ENCODE peak calls at places on chromosomes 7 and 10, in six cellular contexts. One of them, this sample, is unnamed.
A peak's percentile ranks its signal among the peaks of the same experiment; 100 is the strongest.

GRCh38 chr7:143321734-143322133 is 5.8 kb downstream of the CLCN1 start:
- DNase-seq in H9: no peak
- DNase-seq in IMR-90: no peak
- DNase-seq in GM23248: peak; percentile 35
- DNase-seq in neural progenitor cell: no peak
- DNase-seq in PC-9: peak; percentile 37
- DNase-seq in this sample: no peak

GRCh38 chr7:124152859-124153692 is 120.2 kb upstream of the TMEM229A start:
- DNase-seq in PC-9: peak; percentile 14
- DNase-seq in IMR-90: peak; percentile 66
- DNase-seq in neural progenitor cell: peak; percentile 30
- DNase-seq in H9: peak; percentile 61
- DNase-seq in GM23248: peak; percentile 24
- DNase-seq in this sample: peak; percentile 42

GRCh38 chr7:95427123-95427522 is 7.7 kb downstream of the PON2 start:
- DNase-seq in IMR-90: no peak
- DNase-seq in GM23248: no peak
- DNase-seq in H9: no peak
- DNase-seq in PC-9: no peak
- DNase-seq in neural progenitor cell: no peak
- DNase-seq in this sample: no peak

GRCh38 chr10:103443475-103444185 is 8.5 kb downstream of the CALHM2 start:
- DNase-seq in GM23248: no peak
- DNase-seq in PC-9: no peak
- DNase-seq in IMR-90: no peak
- DNase-seq in H9: no peak
- DNase-seq in neural progenitor cell: no peak
- DNase-seq in this sample: no peak

GRCh38 chr7:155291045-155291530 is 6.6 kb upstream of the INSIG1 start:
- DNase-seq in neural progenitor cell: no peak
- DNase-seq in PC-9: peak; percentile 81
- DNase-seq in GM23248: peak; percentile 79
- DNase-seq in IMR-90: peak; percentile 66
- DNase-seq in H9: no peak
- DNase-seq in this sample: peak; percentile 71

GRCh38 chr7:2645274-2645868 is 13.6 kb downstream of the TTYH3 start:
- DNase-seq in IMR-90: no peak
- DNase-seq in H9: peak; percentile 67
- DNase-seq in PC-9: no peak
- DNase-seq in neural progenitor cell: no peak
- DNase-seq in GM23248: no peak
- DNase-seq in this sample: no peak

GRCh38 chr7:741850-742249 is 14.8 kb upstream of the PRKAR1B start:
- DNase-seq in PC-9: no peak
- DNase-seq in neural progenitor cell: no peak
- DNase-seq in GM23248: no peak
- DNase-seq in H9: peak; percentile 18
- DNase-seq in IMR-90: no peak
- DNase-seq in this sample: no peak

GRCh38 chr10:70571636-70572439 is 30.7 kb downstream of the PRF1 start:
- DNase-seq in GM23248: no peak
- DNase-seq in IMR-90: no peak
- DNase-seq in PC-9: no peak
- DNase-seq in neural progenitor cell: no peak
- DNase-seq in H9: no peak
- DNase-seq in this sample: no peak

GRCh38 chr10:110361800-110362456 is 57.2 kb upstream of the SMNDC1 start:
- DNase-seq in GM23248: no peak
- DNase-seq in neural progenitor cell: peak; percentile 38
- DNase-seq in H9: no peak
- DNase-seq in PC-9: no peak
- DNase-seq in IMR-90: no peak
- DNase-seq in this sample: no peak

GRCh38 chr7:157669768-157670345 is 333.1 kb downstream of the DNAJB6 start:
- DNase-seq in PC-9: no peak
- DNase-seq in H9: no peak
- DNase-seq in IMR-90: no peak
- DNase-seq in neural progenitor cell: peak; percentile 52
- DNase-seq in GM23248: no peak
- DNase-seq in this sample: no peak

GRCh38 chr7:114986805-114987204 is 64.9 kb downstream of the MDFIC start:
- DNase-seq in IMR-90: peak; percentile 31
- DNase-seq in GM23248: no peak
- DNase-seq in neural progenitor cell: no peak
- DNase-seq in PC-9: no peak
- DNase-seq in H9: no peak
- DNase-seq in this sample: no peak

DNA sequence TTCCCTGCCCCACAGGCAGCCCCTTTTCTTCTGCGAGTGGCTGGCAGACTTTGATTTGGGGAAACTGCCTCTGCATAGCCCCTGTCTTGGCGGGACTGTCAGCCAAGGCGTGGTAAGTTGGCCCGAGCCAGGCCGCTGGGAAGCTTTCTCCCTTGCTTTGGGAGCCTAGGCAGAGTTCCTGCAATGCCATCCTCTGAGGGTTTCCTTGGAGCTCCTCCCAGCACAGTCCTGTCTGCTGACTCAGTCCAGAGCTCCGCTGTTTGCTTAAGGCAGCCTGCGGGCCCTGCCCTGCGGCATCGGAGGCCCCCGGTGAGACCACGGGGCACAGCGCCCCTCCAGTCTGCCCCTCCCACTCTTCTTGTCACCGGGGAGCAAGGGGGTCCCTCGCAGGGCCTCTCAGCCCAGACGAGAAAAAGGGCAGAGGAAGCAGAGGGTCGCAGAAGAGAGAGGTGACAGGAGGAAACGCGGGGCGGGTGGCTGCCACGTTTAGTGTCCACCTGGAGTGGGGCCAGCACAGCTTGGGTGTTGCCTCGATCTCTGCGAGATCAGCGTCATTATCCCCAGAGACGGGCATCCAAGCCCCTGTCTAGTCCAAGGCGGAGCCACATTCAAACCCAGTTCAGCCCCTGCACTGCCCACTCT is 58.9 kb upstream of the CHST15 start:
- DNase-seq in IMR-90: peak; percentile 19
- DNase-seq in neural progenitor cell: no peak
- DNase-seq in PC-9: peak; percentile 81
- DNase-seq in GM23248: peak; percentile 86
- DNase-seq in H9: peak; percentile 46
- DNase-seq in this sample: peak; percentile 73
- H2AFZ ChIP-seq in IMR-90: peak overlapping the region; percentile 0
- H2AFZ ChIP-seq in neural progenitor cell: no peak overlapping the region
- H2AFZ ChIP-seq in PC-9: peak overlapping the region; percentile 69
- H2AFZ ChIP-seq in GM23248: peak overlapping the region; percentile 51
- H2AFZ ChIP-seq in H9: no peak overlapping the region
- H2AFZ ChIP-seq in this sample: peak overlapping the region; percentile 74

DNA sequence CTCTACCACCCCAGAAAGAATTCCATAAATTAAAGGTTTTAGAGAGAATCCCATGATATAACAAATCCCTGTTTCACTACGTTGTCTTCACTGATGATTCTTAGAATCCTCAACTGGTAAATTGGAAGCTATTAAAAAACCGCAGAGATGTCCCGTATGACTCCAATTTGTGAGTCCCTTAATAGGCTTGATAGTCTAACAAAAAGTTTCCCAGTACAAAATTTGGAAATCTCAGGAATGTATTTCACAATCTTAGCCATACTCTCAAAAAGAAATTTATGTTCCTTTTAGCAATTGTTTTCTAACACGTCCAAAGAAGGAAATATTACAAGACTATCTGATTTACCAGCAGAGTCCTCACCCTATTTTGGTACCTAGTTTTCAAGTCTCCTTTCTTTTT is 2.5 kb downstream of the TES start:
- DNase-seq in IMR-90: no peak
- DNase-seq in H9: no peak
- DNase-seq in neural progenitor cell: no peak
- DNase-seq in GM23248: peak; percentile 69
- DNase-seq in PC-9: no peak
- DNase-seq in this sample: no peak
- H3K4me2 ChIP-seq in IMR-90: peak overlapping the region; percentile 88
- H3K4me2 ChIP-seq in H9: no peak overlapping the region
- H3K4me2 ChIP-seq in neural progenitor cell: no peak overlapping the region
- H3K4me2 ChIP-seq in GM23248: peak overlapping the region; percentile 99
- H3K4me2 ChIP-seq in PC-9: peak overlapping the region; percentile 79
- H3K4me2 ChIP-seq in this sample: peak overlapping the region; percentile 92

GRCh38 chr7:50697686-50698085 is 85.0 kb downstream of the GRB10 start:
- DNase-seq in GM23248: no peak
- DNase-seq in neural progenitor cell: no peak
- DNase-seq in H9: no peak
- DNase-seq in PC-9: no peak
- DNase-seq in IMR-90: no peak
- DNase-seq in this sample: no peak
- H2AFZ ChIP-seq in GM23248: no peak overlapping the region
- H2AFZ ChIP-seq in neural progenitor cell: no peak overlapping the region
- H2AFZ ChIP-seq in H9: no peak overlapping the region
- H2AFZ ChIP-seq in PC-9: no peak overlapping the region
- H2AFZ ChIP-seq in IMR-90: no peak overlapping the region
- H2AFZ ChIP-seq in this sample: no peak overlapping the region

DNA sequence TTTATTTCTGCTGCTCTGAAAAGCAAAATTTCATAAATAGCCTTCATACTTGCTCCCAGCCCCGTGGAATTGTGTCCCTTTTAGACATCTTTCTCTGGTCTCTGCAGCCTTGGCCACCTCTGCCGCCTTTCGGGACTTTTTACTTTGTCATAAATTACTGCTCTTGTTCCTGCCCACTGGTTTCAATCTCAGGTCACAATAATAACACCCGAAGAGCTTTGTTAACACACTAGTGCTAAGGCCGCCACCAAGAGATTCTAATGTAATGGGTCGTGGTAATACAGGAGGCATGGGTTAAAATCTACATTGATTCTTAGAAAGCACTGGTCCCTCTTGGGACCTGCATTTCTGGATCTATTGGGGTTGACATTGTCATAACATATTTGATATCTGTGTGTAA is 276.0 kb upstream of the VWC2 start:
- DNase-seq in GM23248: no peak
- DNase-seq in IMR-90: no peak
- DNase-seq in PC-9: no peak
- DNase-seq in H9: no peak
- DNase-seq in neural progenitor cell: no peak
- DNase-seq in this sample: no peak
- H3K4me2 ChIP-seq in GM23248: no peak overlapping the region
- H3K4me2 ChIP-seq in IMR-90: no peak overlapping the region
- H3K4me2 ChIP-seq in PC-9: no peak overlapping the region
- H3K4me2 ChIP-seq in H9: no peak overlapping the region
- H3K4me2 ChIP-seq in neural progenitor cell: no peak overlapping the region
- H3K4me2 ChIP-seq in this sample: no peak overlapping the region

GRCh38 chr10:49194212-49194920 is 6.2 kb upstream of the TMEM273 start:
- DNase-seq in PC-9: no peak
- DNase-seq in H9: no peak
- DNase-seq in GM23248: no peak
- DNase-seq in neural progenitor cell: no peak
- DNase-seq in IMR-90: no peak
- DNase-seq in this sample: no peak
- H2AFZ ChIP-seq in PC-9: no peak overlapping the region
- H2AFZ ChIP-seq in H9: no peak overlapping the region
- H2AFZ ChIP-seq in GM23248: no peak overlapping the region
- H2AFZ ChIP-seq in neural progenitor cell: no peak overlapping the region
- H2AFZ ChIP-seq in IMR-90: no peak overlapping the region
- H2AFZ ChIP-seq in this sample: no peak overlapping the region

GRCh38 chr10:130021373-130021950 is 57.4 kb upstream of the EBF3 start:
- DNase-seq in IMR-90: peak; percentile 87
- DNase-seq in GM23248: peak; percentile 98
- DNase-seq in neural progenitor cell: no peak
- DNase-seq in H9: peak; percentile 9
- DNase-seq in PC-9: no peak
- DNase-seq in this sample: no peak
- H3K4me2 ChIP-seq in IMR-90: no peak overlapping the region
- H3K4me2 ChIP-seq in GM23248: peak overlapping the region; percentile 87
- H3K4me2 ChIP-seq in neural progenitor cell: no peak overlapping the region
- H3K4me2 ChIP-seq in H9: no peak overlapping the region
- H3K4me2 ChIP-seq in PC-9: no peak overlapping the region
- H3K4me2 ChIP-seq in this sample: no peak overlapping the region

DNA sequence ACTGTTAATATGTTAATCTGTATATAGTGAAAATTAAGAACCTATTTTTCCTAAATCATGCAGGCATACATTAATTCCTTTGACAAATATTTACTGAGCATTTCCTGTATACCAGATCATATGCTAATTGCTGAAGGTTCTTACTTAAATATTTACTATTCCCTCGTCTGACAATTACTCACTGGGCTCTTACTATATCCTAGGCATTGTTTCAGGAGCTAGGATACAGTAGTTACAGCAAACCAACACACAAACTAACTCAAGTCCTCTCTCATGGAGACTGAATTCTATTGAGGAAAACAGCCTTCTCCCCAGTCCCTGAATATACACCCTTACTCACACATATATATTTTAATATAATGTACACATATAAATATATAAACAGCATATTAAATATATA is 786.0 kb downstream of the NRG3 start:
- DNase-seq in H9: no peak
- DNase-seq in neural progenitor cell: no peak
- DNase-seq in PC-9: no peak
- DNase-seq in GM23248: no peak
- DNase-seq in IMR-90: no peak
- DNase-seq in this sample: no peak
- H2AFZ ChIP-seq in H9: no peak overlapping the region
- H2AFZ ChIP-seq in neural progenitor cell: no peak overlapping the region
- H2AFZ ChIP-seq in PC-9: no peak overlapping the region
- H2AFZ ChIP-seq in GM23248: no peak overlapping the region
- H2AFZ ChIP-seq in IMR-90: no peak overlapping the region
- H2AFZ ChIP-seq in this sample: no peak overlapping the region

DNA sequence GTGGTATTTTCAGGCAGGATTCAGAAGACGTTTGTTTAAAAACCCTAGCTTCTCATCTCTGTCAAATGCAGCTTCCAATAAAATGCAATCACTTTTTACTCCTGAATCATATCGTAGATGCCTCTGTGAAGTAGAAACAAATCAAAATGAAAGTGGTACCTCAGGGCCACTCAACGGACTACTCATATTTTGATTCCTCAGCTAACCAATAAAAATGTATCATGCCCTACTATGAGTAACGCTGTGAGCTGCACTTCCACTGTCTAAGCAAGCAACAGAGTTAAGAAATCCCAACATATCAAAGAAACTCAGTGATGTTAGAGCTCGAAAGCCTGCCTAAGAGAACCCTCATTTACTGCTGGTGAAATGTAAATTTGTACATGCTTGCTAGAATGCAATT is 151.7 kb downstream of the ANK3 start:
- DNase-seq in neural progenitor cell: no peak
- DNase-seq in PC-9: no peak
- DNase-seq in GM23248: peak; percentile 40
- DNase-seq in H9: no peak
- DNase-seq in IMR-90: peak; percentile 13
- DNase-seq in this sample: peak; percentile 3
- H3K4me2 ChIP-seq in neural progenitor cell: no peak overlapping the region
- H3K4me2 ChIP-seq in PC-9: no peak overlapping the region
- H3K4me2 ChIP-seq in GM23248: peak overlapping the region; percentile 16
- H3K4me2 ChIP-seq in H9: no peak overlapping the region
- H3K4me2 ChIP-seq in IMR-90: no peak overlapping the region
- H3K4me2 ChIP-seq in this sample: no peak overlapping the region